ENCODE peak calls at places on chromosomes 13 and 19, in nine cellular contexts. X, T, R, C, B, G, Q, M and S are unnamed samples.

GRCh38 chr13:54415753-54416366 is 1387.2 kb downstream of the OLFM4 start:
- DNase-seq in G (no peak), M (no peak), C (no peak), Q (no peak), R (no peak), B (no peak), X (no peak), T (no peak), S (no peak)

GRCh38 chr19:52786078-52786463 is 520 bp downstream of the ZNF600 start:
- DNase-seq in B (no peak), R (no peak), X (no peak), Q (no peak), G (no peak), T (no peak), M (no peak), C (no peak), S (peak; percentile 6)

GRCh38 chr19:14265285-14266036 is 59.5 kb upstream of the ADGRL1 start:
- DNase-seq in X (no peak), B (no peak), R (no peak), Q (no peak), M (no peak), C (no peak), T (no peak), G (no peak), S (no peak)

GRCh38 chr13:87235621-87236020 is 435.6 kb upstream of the SLITRK5 start:
- DNase-seq in C (no peak), G (no peak), M (no peak), B (no peak), Q (no peak), X (no peak), R (peak; percentile 6), T (no peak), S (no peak)

GRCh38 chr19:46841458-46842083 is 9.1 kb downstream of the AP2S1 start:
- DNase-seq in R (peak; percentile 63), C (peak; percentile 48), M (no peak), X (no peak), T (no peak), G (no peak), B (no peak), Q (no peak), S (no peak)

GRCh38 chr19:30011051-30011578 is 69.1 kb downstream of the URI1 start:
- DNase-seq in B (no peak), C (peak; percentile 14), X (no peak), M (no peak), T (no peak), Q (no peak), R (no peak), G (no peak), S (no peak)

GRCh38 chr13:40916207-40916998 is 102.7 kb downstream of the ELF1 start:
- DNase-seq in C (no peak), G (no peak), B (no peak), T (no peak), R (peak; percentile 78), M (no peak), X (no peak), Q (no peak), S (no peak)

GRCh38 chr13:56019606-56020005 is 1121.1 kb upstream of the PRR20A start:
- DNase-seq in Q (no peak), C (no peak), B (no peak), M (no peak), X (no peak), G (no peak), T (no peak), R (no peak), S (no peak)

GRCh38 chr13:23050126-23050525 is 130.7 kb upstream of the SGCG start:
- DNase-seq in Q (no peak), C (no peak), M (no peak), G (no peak), T (no peak), B (no peak), R (no peak), X (no peak), S (no peak)

GRCh38 chr13:105167385-105167784 is 1368.1 kb downstream of the EFNB2 start:
- DNase-seq in T (no peak), R (no peak), Q (no peak), B (no peak), X (no peak), G (no peak), C (no peak), M (no peak), S (no peak)

GRCh38 chr13:112861876-112862615 is 107.0 kb upstream of the MCF2L start:
- DNase-seq in Q (no peak), X (no peak), B (no peak), C (no peak), T (no peak), R (no peak), M (no peak), G (no peak), S (no peak)

GRCh38 chr13:50161052-50161451 is 145.8 kb downstream of the KCNRG start:
- DNase-seq in T (no peak), G (no peak), X (no peak), R (peak; percentile 73), Q (no peak), B (no peak), M (no peak), C (peak; percentile 74), S (no peak)

GRCh38 chr19:1291761-1292418 is 6.2 kb downstream of the EFNA2 start:
- DNase-seq in R (no peak), B (no peak), C (no peak), X (no peak), M (no peak), G (no peak), T (no peak), Q (no peak), S (no peak)

GRCh38 chr19:48633148-48634035 is 3.8 kb downstream of the DBP start:
- DNase-seq in B (no peak), C (no peak), Q (no peak), T (no peak), M (no peak), G (no peak), R (no peak), X (peak; percentile 9), S (no peak)

GRCh38 chr13:80469841-80470378 is 129.0 kb upstream of the SPRY2 start:
- DNase-seq in Q (no peak), M (no peak), C (peak; percentile 99), T (no peak), X (no peak), B (no peak), G (no peak), R (peak; percentile 99), S (no peak)

GRCh38 chr19:5864725-5865486 is 5.4 kb downstream of the FUT5 start:
- DNase-seq in B (no peak), M (no peak), G (no peak), T (no peak), C (no peak), Q (no peak), X (no peak), R (no peak), S (no peak)

GRCh38 chr19:50702870-50703829 is 16.5 kb downstream of the SHANK1 start:
- DNase-seq in R (no peak), X (no peak), C (no peak), B (no peak), G (no peak), Q (no peak), T (no peak), M (no peak), S (no peak)

GRCh38 chr19:5534787-5535586 is 32.8 kb downstream of the TINCR start:
- DNase-seq in T (no peak), Q (peak; percentile 52), X (peak; percentile 22), R (peak; percentile 21), B (peak; percentile 43), G (no peak), M (no peak), C (peak; percentile 12), S (peak; percentile 4)

GRCh38 chr13:74966814-74967213 is 515.2 kb downstream of the TBC1D4 start:
- DNase-seq in R (peak; percentile 12), C (peak; percentile 69), X (no peak), B (no peak), M (no peak), G (no peak), Q (peak; percentile 14), T (no peak), S (no peak)

GRCh38 chr19:17579523-17580244 is 24.2 kb downstream of the COLGALT1 start:
- DNase-seq in R (peak; percentile 72), C (peak; percentile 73), B (peak; percentile 38), T (no peak), G (no peak), Q (peak; percentile 55), M (no peak), X (no peak), S (no peak)

GRCh38 chr13:42747399-42747873 is 33.9 kb upstream of the FAM216B start:
- DNase-seq in B (no peak), Q (no peak), T (no peak), M (no peak), G (no peak), X (no peak), C (peak; percentile 100), R (peak; percentile 99), S (no peak)

GRCh38 chr19:9912551-9913236 is 23.6 kb downstream of the OLFM2 start:
- DNase-seq in R (no peak), T (no peak), Q (no peak), B (no peak), C (no peak), X (no peak), G (no peak), M (no peak), S (no peak)

GRCh38 chr19:57434386-57435061 is 601 bp upstream of the ZNF749 start:
- DNase-seq in X (peak; percentile 13), R (no peak), C (no peak), G (no peak), M (no peak), T (no peak), Q (no peak), B (no peak), S (no peak)

GRCh38 chr13:24693862-24694471 is 13.8 kb downstream of the ATP12A start:
- DNase-seq in Q (peak; percentile 47), G (no peak), T (no peak), R (peak; percentile 60), X (peak; percentile 58), M (no peak), B (peak; percentile 40), C (peak; percentile 75), S (no peak)

GRCh38 chr19:9883231-9883758 is 48.2 kb downstream of the PIN1 start:
- DNase-seq in T (no peak), B (no peak), Q (no peak), M (no peak), R (no peak), C (no peak), G (no peak), X (no peak), S (no peak)

GRCh38 chr19:47369923-47370625 is 21.0 kb downstream of the DHX34 start:
- DNase-seq in T (no peak), R (peak; percentile 81), M (no peak), B (no peak), X (no peak), G (no peak), Q (no peak), C (peak; percentile 90), S (peak; percentile 12)

GRCh38 chr19:42062381-42062780 is 7.6 kb downstream of the GRIK5 start:
- DNase-seq in Q (no peak), T (no peak), R (no peak), M (no peak), C (no peak), X (no peak), B (no peak), G (no peak), S (no peak)

GRCh38 chr13:51873419-51873818 is 11.7 kb downstream of the CCDC70 start:
- DNase-seq in C (no peak), Q (no peak), R (no peak), B (no peak), T (no peak), X (no peak), M (no peak), G (no peak), S (no peak)